ENCODE peak calls at places on chromosomes 2 and 18, in eight cellular contexts. R, E, B, M, T, F, U and A are unnamed samples.

GRCh38 chr18:63342206-63342605 is 22.6 kb upstream of the BCL2 start:
- DNase-seq in R (no peak), E (no peak), B (peak; percentile 70), M (no peak), T (peak; percentile 34), F (no peak), U (no peak), A (peak; percentile 67)

GRCh38 chr2:231094671-231095346 is 30.0 kb downstream of the HTR2B start:
- DNase-seq in R (no peak), E (no peak), B (no peak), M (no peak), T (no peak), F (no peak), U (no peak), A (no peak)

GRCh38 chr2:195413422-195413821 is 243.6 kb upstream of the SLC39A10 start:
- DNase-seq in R (no peak), E (no peak), B (no peak), M (no peak), T (no peak), F (no peak), U (no peak), A (no peak)

GRCh38 chr2:143762176-143762928 is 633.1 kb downstream of the ARHGAP15 start:
- DNase-seq in R (no peak), E (no peak), B (no peak), M (no peak), T (no peak), F (no peak), U (no peak), A (no peak)

GRCh38 chr2:96839288-96839874 is 4.4 kb downstream of the ANKRD23 start:
- DNase-seq in R (no peak), E (peak; percentile 55), B (peak; percentile 51), M (no peak), T (no peak), F (no peak), U (peak; percentile 57), A (peak; percentile 26)

GRCh38 chr2:197453914-197454398 is 604 bp downstream of the COQ10B start:
- DNase-seq in R (no peak), E (no peak), B (peak; percentile 64), M (peak; percentile 93), T (peak; percentile 94), F (no peak), U (no peak), A (no peak)

GRCh38 chr2:241944821-241945220 is 75.3 kb downstream of the RTP5 start:
- DNase-seq in R (no peak), E (no peak), B (no peak), M (no peak), T (no peak), F (no peak), U (no peak), A (no peak)

GRCh38 chr18:58781627-58782194 is 83.0 kb upstream of the ZNF532 start:
- DNase-seq in R (peak; percentile 65), E (peak; percentile 67), B (peak; percentile 72), M (peak; percentile 59), T (peak; percentile 84), F (peak; percentile 86), U (peak; percentile 68), A (peak; percentile 79)

GRCh38 chr18:59724116-59724515 is 26.9 kb upstream of the CCBE1 start:
- DNase-seq in R (peak; percentile 81), E (no peak), B (no peak), M (no peak), T (no peak), F (peak; percentile 43), U (no peak), A (no peak)

GRCh38 chr2:233952335-233952734 is 35.2 kb downstream of the TRPM8 start:
- DNase-seq in R (no peak), E (no peak), B (no peak), M (no peak), T (no peak), F (no peak), U (no peak), A (no peak)

GRCh38 chr2:59076079-59076619 is 835.0 kb upstream of the FANCL start:
- DNase-seq in R (no peak), E (no peak), B (no peak), M (no peak), T (no peak), F (no peak), U (no peak), A (no peak)

GRCh38 chr2:2788076-2788475 is 457.0 kb upstream of the MYT1L start:
- DNase-seq in R (no peak), E (no peak), B (no peak), M (no peak), T (no peak), F (no peak), U (no peak), A (no peak)

GRCh38 chr18:64253222-64253621 is 104.3 kb upstream of the LINC00305 start:
- DNase-seq in R (no peak), E (no peak), B (no peak), M (no peak), T (no peak), F (no peak), U (no peak), A (no peak)

GRCh38 chr2:77054938-77055337 is 467.2 kb downstream of the LRRTM4 start:
- DNase-seq in R (no peak), E (no peak), B (no peak), M (no peak), T (no peak), F (no peak), U (no peak), A (no peak)

GRCh38 chr2:232438951-232439757 is 16.8 kb upstream of the ALPI start:
- DNase-seq in R (no peak), E (no peak), B (no peak), M (no peak), T (peak; percentile 14), F (peak; percentile 74), U (no peak), A (peak; percentile 59)

GRCh38 chr18:10015941-10016819 is 102.4 kb downstream of the VAPA start:
- DNase-seq in R (peak; percentile 81), E (no peak), B (no peak), M (peak; percentile 98), T (peak; percentile 94), F (peak; percentile 27), U (no peak), A (no peak)
- TF ChIP-seq CTCF in R (no peak), E (no peak), B (no peak), M (peak; percentile 79), T (peak; percentile 64), F (no peak), U (peak; percentile 50), A (no peak)

GRCh38 chr2:111202266-111203040 is 81.7 kb downstream of the BCL2L11 start:
- DNase-seq in R (no peak), E (no peak), B (no peak), M (peak; percentile 23), T (peak; percentile 27), F (no peak), U (no peak), A (no peak)
- TF ChIP-seq CTCF in R (no peak), E (no peak), B (no peak), M (no peak), T (no peak), F (no peak), U (no peak), A (no peak)

GRCh38 chr2:20052229-20052871 is 922 bp upstream of the LAPTM4A start:
- DNase-seq in R (peak; percentile 78), E (no peak), B (no peak), M (no peak), T (no peak), F (no peak), U (no peak), A (no peak)

GRCh38 chr2:20050712-20051517 is 513 bp downstream of the LAPTM4A start:
- DNase-seq in R (peak; percentile 60), E (peak; percentile 62), B (peak; percentile 44), M (no peak), T (peak; percentile 74), F (peak; percentile 46), U (peak; percentile 35), A (peak; percentile 40)

GRCh38 chr2:20052872-20053281 is 1.4 kb upstream of the LAPTM4A start:
- DNase-seq in R (peak; percentile 82), E (peak; percentile 53), B (no peak), M (peak; percentile 83), T (peak; percentile 92), F (peak; percentile 61), U (peak; percentile 66), A (no peak)

GRCh38 chr2:20050104-20050711 is 1.2 kb downstream of the LAPTM4A start:
- DNase-seq in R (peak; percentile 49), E (no peak), B (peak; percentile 36), M (no peak), T (peak; percentile 74), F (no peak), U (no peak), A (no peak)

DNA sequence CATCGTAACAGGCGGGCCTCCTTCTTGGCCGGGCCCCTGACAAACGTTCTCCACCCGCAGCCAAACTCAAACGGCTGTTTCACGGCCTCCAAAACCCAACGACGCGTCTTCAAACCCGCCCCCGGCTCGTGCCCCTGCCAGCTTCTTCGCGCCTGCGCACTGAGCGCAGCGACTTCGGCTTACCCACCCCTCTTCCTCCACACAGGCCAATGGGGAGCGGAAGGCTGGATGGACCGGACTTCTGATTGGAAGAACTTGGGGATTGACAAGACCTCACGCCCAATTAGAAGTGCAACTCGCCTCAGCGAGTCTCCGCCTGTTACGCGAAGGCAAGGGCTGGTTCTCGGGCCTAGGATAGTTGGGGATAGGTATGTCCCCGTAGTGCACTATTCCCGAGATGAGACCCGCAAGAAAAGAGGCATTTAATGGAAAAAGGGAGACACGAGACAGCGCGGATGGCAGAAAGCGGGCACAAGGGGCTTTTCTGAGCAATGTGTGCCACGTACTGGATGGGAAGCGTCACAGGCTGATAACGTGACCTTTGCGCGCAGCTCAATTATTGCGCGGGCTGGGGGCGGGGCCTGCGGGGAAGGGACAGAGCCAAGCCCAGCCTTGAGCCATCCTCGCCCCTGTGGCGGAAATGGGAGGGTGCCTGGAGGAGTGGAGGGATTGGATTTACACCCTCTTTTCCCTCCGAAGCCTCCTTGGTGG is at the start of gene LAPTM4A:
- DNase-seq in R (peak; percentile 100), E (peak; percentile 100), B (peak; percentile 97), M (peak; percentile 100), T (peak; percentile 100), F (peak; percentile 96), U (peak; percentile 97), A (peak; percentile 99)
- TF ChIP-seq CTCF in R (no peak), E (peak; percentile 36), B (no peak), M (no peak), T (peak; percentile 5), F (no peak), U (peak; percentile 51), A (no peak)

GRCh38 chr2:212922701-212923100 is 228.7 kb downstream of the IKZF2 start:
- DNase-seq in R (no peak), E (no peak), B (no peak), M (no peak), T (peak; percentile 56), F (no peak), U (no peak), A (no peak)

GRCh38 chr2:212926948-212927347 is 224.5 kb downstream of the IKZF2 start:
- DNase-seq in R (no peak), E (no peak), B (no peak), M (no peak), T (peak; percentile 44), F (no peak), U (peak; percentile 58), A (no peak)

GRCh38 chr2:212921711-212922110 is 229.7 kb downstream of the IKZF2 start:
- DNase-seq in R (no peak), E (no peak), B (no peak), M (no peak), T (no peak), F (no peak), U (no peak), A (no peak)

GRCh38 chr2:212921061-212921460 is 230.4 kb downstream of the IKZF2 start:
- DNase-seq in R (no peak), E (no peak), B (no peak), M (no peak), T (no peak), F (no peak), U (no peak), A (no peak)

GRCh38 chr2:212923393-212923792 is 228.0 kb downstream of the IKZF2 start:
- DNase-seq in R (peak; percentile 35), E (no peak), B (no peak), M (no peak), T (no peak), F (no peak), U (no peak), A (no peak)
- TF ChIP-seq CTCF in R (no peak), E (no peak), B (no peak), M (no peak), T (no peak), F (no peak), U (no peak), A (no peak)